ENCODE peak calls at places on chromosome 13, in eight cellular contexts. N, O, V, G, M, W, Q and P are unnamed samples.

GRCh38 chr13:23321534-23322241 is 111.8 kb downstream of the SACS start:
- DNase-seq in N (peak; percentile 84), O (peak; percentile 83), V (peak; percentile 91), G (peak; percentile 98), M (no peak), W (no peak), Q (peak; percentile 26), P (no peak)

GRCh38 chr13:112249644-112250610 is 126.2 kb upstream of the SPACA7 start:
- DNase-seq in N (no peak), O (no peak), V (no peak), G (no peak), M (peak; percentile 9), W (no peak), Q (no peak), P (peak; percentile 50)

GRCh38 chr13:39451301-39451700 is 151.7 kb downstream of the LHFPL6 start:
- DNase-seq in N (peak; percentile 62), O (peak; percentile 53), V (peak; percentile 69), G (peak; percentile 43), M (no peak), W (no peak), Q (no peak), P (no peak)

GRCh38 chr13:87919956-87920355 is 248.8 kb downstream of the SLITRK5 start:
- DNase-seq in N (no peak), O (no peak), V (no peak), G (no peak), M (no peak), W (no peak), Q (no peak), P (no peak)

GRCh38 chr13:111216166-111216960 is 101.3 kb downstream of the ARHGEF7 start:
- DNase-seq in N (no peak), O (peak; percentile 30), V (peak; percentile 41), G (peak; percentile 46), M (peak; percentile 33), W (peak; percentile 47), Q (no peak), P (peak; percentile 83)

GRCh38 chr13:87675851-87676250 is 4.7 kb downstream of the SLITRK5 start:
- DNase-seq in N (no peak), O (no peak), V (no peak), G (no peak), M (no peak), W (no peak), Q (no peak), P (no peak)

GRCh38 chr13:43880930-43881329 is 1.2 kb downstream of the LACC1 start:
- DNase-seq in N (peak; percentile 31), O (no peak), V (no peak), G (no peak), M (no peak), W (no peak), Q (no peak), P (no peak)

GRCh38 chr13:57996717-57997116 is 365.2 kb downstream of the PCDH17 start:
- DNase-seq in N (no peak), O (peak; percentile 60), V (no peak), G (peak; percentile 63), M (no peak), W (no peak), Q (no peak), P (no peak)

GRCh38 chr13:79434578-79434977 is 28.5 kb upstream of the RBM26 start:
- DNase-seq in N (peak; percentile 60), O (no peak), V (peak; percentile 76), G (peak; percentile 67), M (no peak), W (no peak), Q (no peak), P (no peak)

GRCh38 chr13:30581582-30581981 is 36.1 kb upstream of the USPL1 start:
- DNase-seq in N (peak; percentile 33), O (peak; percentile 43), V (peak; percentile 40), G (no peak), M (peak; percentile 24), W (no peak), Q (peak; percentile 29), P (peak; percentile 54)

GRCh38 chr13:75353786-75354193 is 128.2 kb downstream of the TBC1D4 start:
- DNase-seq in N (no peak), O (no peak), V (no peak), G (peak; percentile 82), M (no peak), W (no peak), Q (no peak), P (no peak)

GRCh38 chr13:64709079-64709478 is 2521.1 kb downstream of the PCDH9 start:
- DNase-seq in N (no peak), O (no peak), V (no peak), G (no peak), M (no peak), W (no peak), Q (no peak), P (no peak)

GRCh38 chr13:71864094-71864980 is 2.7 kb downstream of the DACH1 start:
- DNase-seq in N (peak; percentile 3), O (no peak), V (peak; percentile 49), G (peak; percentile 9), M (peak; percentile 91), W (peak; percentile 36), Q (no peak), P (no peak)

GRCh38 chr13:23634897-23635296 is 64.7 kb downstream of the TNFRSF19 start:
- DNase-seq in N (no peak), O (no peak), V (no peak), G (no peak), M (no peak), W (no peak), Q (no peak), P (peak; percentile 58)

GRCh38 chr13:112892759-112893569 is 76.0 kb upstream of the MCF2L start:
- DNase-seq in N (no peak), O (no peak), V (no peak), G (no peak), M (peak; percentile 62), W (peak; percentile 45), Q (no peak), P (peak; percentile 81)

GRCh38 chr13:27794075-27794691 is 1.9 kb downstream of the GSX1 start:
- DNase-seq in N (no peak), O (no peak), V (no peak), G (no peak), M (no peak), W (no peak), Q (no peak), P (peak; percentile 59)

GRCh38 chr13:110912651-110913051 is 2.2 kb downstream of the ANKRD10 start:
- DNase-seq in N (peak; percentile 78), O (peak; percentile 48), V (peak; percentile 80), G (peak; percentile 86), M (no peak), W (no peak), Q (no peak), P (peak; percentile 55)

GRCh38 chr13:42486711-42487198 is 87.2 kb upstream of the TNFSF11 start:
- DNase-seq in N (peak; percentile 73), O (peak; percentile 89), V (peak; percentile 92), G (peak; percentile 84), M (no peak), W (no peak), Q (no peak), P (no peak)

GRCh38 chr13:44967656-44968451 is 21.4 kb downstream of the NUFIP1 start:
- DNase-seq in N (peak; percentile 69), O (peak; percentile 5), V (peak; percentile 60), G (peak; percentile 39), M (no peak), W (no peak), Q (no peak), P (no peak)

GRCh38 chr13:40377783-40378182 is 288.7 kb downstream of the FOXO1 start:
- DNase-seq in N (peak; percentile 69), O (no peak), V (peak; percentile 27), G (peak; percentile 78), M (no peak), W (no peak), Q (no peak), P (no peak)

GRCh38 chr13:87999141-87999765 is 328.1 kb downstream of the SLITRK5 start:
- DNase-seq in N (peak; percentile 12), O (peak; percentile 6), V (no peak), G (peak; percentile 83), M (no peak), W (no peak), Q (no peak), P (no peak)

GRCh38 chr13:46953331-46953730 is 56.5 kb upstream of the HTR2A start:
- DNase-seq in N (no peak), O (no peak), V (no peak), G (no peak), M (no peak), W (no peak), Q (no peak), P (no peak)

GRCh38 chr13:27170521-27171243 is 929 bp downstream of the USP12 start:
- DNase-seq in N (peak; percentile 41), O (peak; percentile 38), V (no peak), G (no peak), M (peak; percentile 50), W (peak; percentile 48), Q (peak; percentile 8), P (peak; percentile 85)

GRCh38 chr13:32829676-32830091 is 186.5 kb upstream of the KL start:
- DNase-seq in N (peak; percentile 9), O (peak; percentile 67), V (peak; percentile 41), G (peak; percentile 79), M (no peak), W (no peak), Q (peak; percentile 40), P (peak; percentile 83)

GRCh38 chr13:74136089-74136658 is 2.0 kb upstream of the KLF12 start:
- DNase-seq in N (peak; percentile 59), O (peak; percentile 27), V (peak; percentile 38), G (peak; percentile 68), M (peak; percentile 51), W (no peak), Q (no peak), P (no peak)
- TF ChIP-seq CTCF in N (no peak), O (no peak), V (no peak), G (peak; percentile 17), M (no peak), W (no peak), Q (no peak), P (no peak)

GRCh38 chr13:81480634-81481033 is 1139.7 kb upstream of the SPRY2 start:
- DNase-seq in N (no peak), O (no peak), V (no peak), G (no peak), M (no peak), W (no peak), Q (no peak), P (no peak)
- TF ChIP-seq CTCF in N (no peak), O (no peak), V (no peak), G (no peak), M (no peak), W (no peak), Q (peak; percentile 7), P (peak; percentile 25)

GRCh38 chr13:94595943-94596574 is at the start of gene TGDS:
- DNase-seq in N (peak; percentile 94), O (peak; percentile 92), V (peak; percentile 90), G (peak; percentile 97), M (peak; percentile 93), W (peak; percentile 91), Q (peak; percentile 88), P (peak; percentile 97)
- TF ChIP-seq CTCF in N (no peak), O (no peak), V (no peak), G (no peak), M (no peak), W (no peak), Q (no peak), P (no peak)

DNA sequence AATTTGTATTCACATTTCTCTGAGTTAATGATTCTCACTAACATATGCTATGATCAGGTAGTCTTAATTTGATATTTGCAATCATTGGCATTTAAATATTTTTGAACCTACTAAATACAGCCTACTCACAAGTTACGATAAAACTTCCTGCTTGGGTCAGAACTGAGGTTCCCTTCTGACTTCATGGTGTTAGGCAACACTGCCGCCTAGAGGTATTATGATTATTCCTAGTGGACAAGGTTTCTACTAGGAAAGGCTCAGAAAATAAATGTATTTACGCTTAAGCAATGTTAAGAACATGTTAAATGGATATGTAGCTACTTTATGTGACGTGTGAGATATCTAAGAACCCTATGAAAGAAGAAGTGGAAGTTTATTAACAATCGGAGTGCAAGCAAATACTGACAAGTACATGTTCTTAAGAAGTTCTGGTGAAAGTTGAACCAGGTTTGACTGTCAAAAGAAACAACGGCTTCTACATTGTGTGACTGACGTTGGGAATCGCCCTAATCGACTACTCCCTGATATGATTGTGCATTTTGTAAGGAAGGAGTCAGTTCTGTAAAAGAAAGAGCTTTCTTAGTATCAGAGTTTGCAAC is 1395.8 kb downstream of the SLITRK5 start:
- DNase-seq in N (peak; percentile 43), O (peak; percentile 79), V (peak; percentile 0), G (peak; percentile 34), M (peak; percentile 39), W (peak; percentile 26), Q (peak; percentile 38), P (peak; percentile 61)
- TF ChIP-seq CTCF in N (peak; percentile 4), O (peak; percentile 60), V (peak; percentile 6), G (peak; percentile 74), M (peak; percentile 37), W (peak; percentile 49), Q (peak; percentile 60), P (peak; percentile 82)